ENCODE peak calls at places on chromosomes 4 and X, in five cellular contexts. B is heart right ventricle, K is psoas muscle, W is A549, E is suprapubic skin. X is an unnamed sample.

GRCh38 chr4:147334478-147334877 is 146.4 kb upstream of the EDNRA start:
- DNase-seq in W (peak), B (no peak), K (no peak), E (no peak), X (peak)

GRCh38 chr4:2793920-2794706 is 1.2 kb downstream of the SH3BP2 start:
- DNase-seq in K (peak), E (peak), B (peak), W (peak), X (peak)

GRCh38 chr4:183211533-183211932 is 108.5 kb downstream of the CLDN22 start:
- DNase-seq in K (no peak), B (no peak), W (no peak), E (no peak), X (no peak)

GRCh38 chr4:147724468-147725201 is 7.3 kb upstream of the ARHGAP10 start:
- DNase-seq in B (no peak), E (no peak), K (no peak), W (no peak), X (no peak)

GRCh38 chrX:99308302-99308701 is 1101.8 kb downstream of the PCDH19 start:
- DNase-seq in W (no peak), K (no peak), B (no peak), E (no peak), X (no peak)

GRCh38 chrX:13923845-13924244 is 105.8 kb downstream of the GEMIN8 start:
- DNase-seq in E (no peak), W (no peak), K (no peak), B (no peak), X (peak)

GRCh38 chrX:43836435-43837184 is 45.6 kb downstream of the MAOB start:
- DNase-seq in K (no peak), E (no peak), B (no peak), W (peak), X (peak)

GRCh38 chr4:140059159-140059558 is 94.8 kb downstream of the MAML3 start:
- DNase-seq in K (no peak), B (no peak), W (peak), E (no peak), X (peak)

GRCh38 chrX:29024813-29025342 is 437.6 kb downstream of the IL1RAPL1 start:
- DNase-seq in B (no peak), E (no peak), W (no peak), K (no peak), X (peak)

GRCh38 chr4:4857001-4857808 is 2.3 kb upstream of the MSX1 start:
- DNase-seq in K (no peak), W (no peak), B (no peak), E (no peak), X (no peak)

GRCh38 chr4:102620697-102621497 is 119.7 kb downstream of the NFKB1 start:
- DNase-seq in K (no peak), E (no peak), B (no peak), W (peak), X (peak)

GRCh38 chrX:46488712-46489111 is 56.5 kb downstream of the ZNF674 start:
- DNase-seq in E (no peak), W (no peak), B (no peak), K (no peak), X (no peak)

GRCh38 chr4:22552802-22553201 is 36.9 kb upstream of the ADGRA3 start:
- DNase-seq in B (no peak), K (no peak), E (no peak), W (no peak), X (no peak)

GRCh38 chrX:153226344-153227190 is 47.5 kb downstream of the MAGEA1 start:
- DNase-seq in E (no peak), W (peak), K (no peak), B (no peak), X (peak)
- H3K4me3 ChIP-seq in E (no peak), W (no peak), K (no peak), B (no peak), X (no peak)

GRCh38 chr4:19693949-19694597 is 557.6 kb upstream of the SLIT2 start:
- DNase-seq in B (no peak), W (no peak), K (no peak), E (no peak), X (no peak)
- TF ChIP-seq CTCF in B (no peak), W (no peak), K (no peak), E (no peak), X (no peak)

DNA sequence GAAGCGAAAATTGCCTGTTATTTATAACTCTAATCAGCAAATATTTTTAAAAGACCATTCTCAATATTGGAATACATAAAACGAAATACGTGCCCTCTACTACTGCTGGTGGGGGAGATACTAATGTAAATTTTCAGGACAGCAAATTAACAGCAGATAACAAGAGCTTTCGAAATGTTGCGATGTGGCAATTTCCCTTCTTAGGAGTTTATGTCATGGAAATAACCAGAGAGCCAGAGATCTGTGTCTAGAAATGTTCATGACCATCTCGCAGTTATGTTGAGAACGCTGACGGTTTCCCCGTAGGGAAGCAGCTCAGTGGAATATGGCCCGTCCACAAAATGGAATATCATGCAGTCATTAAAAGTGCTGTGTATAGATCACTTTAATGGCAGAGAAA is 238.4 kb upstream of the PSAPL1 start:
- DNase-seq in W (no peak), B (no peak), E (no peak), K (no peak), X (no peak)
- H3K4me3 ChIP-seq in W (no peak), B (no peak), E (no peak), K (no peak), X (no peak)

DNA sequence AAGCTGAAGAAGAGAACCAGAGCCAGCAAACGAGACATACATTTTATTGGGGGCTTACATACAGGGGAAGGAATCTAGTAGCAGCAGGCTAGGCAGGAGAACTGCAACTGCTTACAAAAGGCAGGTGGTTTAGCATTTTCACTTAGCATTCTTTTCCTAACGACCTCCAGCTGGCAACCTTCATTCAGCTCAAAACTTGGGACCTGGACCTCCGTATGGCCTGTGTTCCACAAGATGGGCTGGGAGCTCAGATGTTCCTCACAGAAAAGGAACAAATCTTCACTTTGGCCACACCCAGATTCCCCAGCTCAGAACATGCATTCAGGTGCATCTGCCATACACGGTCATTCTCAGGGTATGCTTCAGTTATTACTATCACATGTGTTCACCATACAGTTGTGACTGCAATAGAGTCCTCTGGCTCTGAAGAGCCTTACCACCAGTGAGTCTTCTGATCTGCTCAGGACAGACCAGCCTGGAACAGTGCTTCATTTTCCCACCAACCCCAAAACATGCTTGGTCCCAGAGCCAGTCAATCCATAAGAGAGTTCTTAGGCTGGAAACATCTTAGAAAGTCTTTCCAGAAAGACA is 29.6 kb upstream of the AP1AR start:
- DNase-seq in B (no peak), W (no peak), E (no peak), K (no peak), X (no peak)
- TF ChIP-seq CTCF in B (no peak), W (no peak), E (no peak), K (no peak), X (no peak)